ENCODE peak calls at places on chromosomes 2 and 18, in four cellular contexts. Y is non-pigmented ciliary epithelial cell, C is Caki2, F is ovary. X is an unnamed sample.

GRCh38 chr2:129479892-129480291 is 499.6 kb upstream of the RAB6C start:
- DNase-seq in Y (no peak), C (no peak), F (no peak), X (no peak)

GRCh38 chr2:156526950-156527636 is 90.9 kb downstream of the GPD2 start:
- DNase-seq in Y (no peak), C (no peak), F (no peak), X (no peak)

GRCh38 chr2:122683018-122683417 is 927.6 kb downstream of the TSN start:
- DNase-seq in Y (no peak), C (peak), F (no peak), X (no peak)

GRCh38 chr2:232372231-232373208 is 6.0 kb upstream of the ALPP start:
- DNase-seq in Y (no peak), C (no peak), F (no peak), X (no peak)

GRCh38 chr2:18426174-18426573 is 134.3 kb downstream of the RDH14 start:
- DNase-seq in Y (no peak), C (no peak), F (no peak), X (no peak)

GRCh38 chr2:39871291-39871761 is 92.3 kb upstream of the THUMPD2 start:
- DNase-seq in Y (peak), C (peak), F (no peak), X (peak)

GRCh38 chr2:11279398-11279797 is 65.0 kb downstream of the ROCK2 start:
- DNase-seq in Y (no peak), C (no peak), F (no peak), X (no peak)

GRCh38 chr18:41695441-41695840 is 259.6 kb upstream of the PIK3C3 start:
- DNase-seq in Y (no peak), C (no peak), F (no peak), X (no peak)

GRCh38 chr2:127400897-127401756 is 13.4 kb upstream of the MAP3K2 start:
- DNase-seq in Y (no peak), C (peak), F (peak), X (no peak)

GRCh38 chr2:30871980-30872789 is 64.9 kb upstream of the CAPN13 start:
- DNase-seq in Y (no peak), C (no peak), F (no peak), X (peak)

GRCh38 chr2:769771-770170 is 92.6 kb upstream of the TMEM18 start:
- DNase-seq in Y (no peak), C (no peak), F (no peak), X (no peak)

GRCh38 chr2:149094217-149095015 is 55.9 kb downstream of the LYPD6B start:
- DNase-seq in Y (peak), C (no peak), F (no peak), X (peak)

GRCh38 chr2:71226391-71226964 is 425 bp downstream of the PAIP2B start:
- DNase-seq in Y (no peak), C (no peak), F (peak), X (peak)

GRCh38 chr2:231662028-231662810 is 46.1 kb upstream of the PTMA start:
- DNase-seq in Y (peak), C (peak), F (peak), X (peak)

GRCh38 chr2:241376808-241377207 is 20.7 kb downstream of the FARP2 start:
- DNase-seq in Y (no peak), C (no peak), F (no peak), X (no peak)

GRCh38 chr2:169452080-169452479 is 27.2 kb upstream of the BBS5 start:
- DNase-seq in Y (peak), C (no peak), F (no peak), X (peak)

GRCh38 chr2:26317377-26318105 is 28.4 kb upstream of the SELENOI start:
- DNase-seq in Y (no peak), C (no peak), F (no peak), X (no peak)

GRCh38 chr2:6408057-6408456 is 457.6 kb downstream of the CMPK2 start:
- DNase-seq in Y (no peak), C (no peak), F (no peak), X (no peak)

GRCh38 chr2:106094101-106094860 is 99.8 kb downstream of the UXS1 start:
- DNase-seq in Y (no peak), C (no peak), F (no peak), X (no peak)

GRCh38 chr2:138447889-138448570 is 53.5 kb upstream of the SPOPL start:
- DNase-seq in Y (no peak), C (no peak), F (no peak), X (peak)

GRCh38 chr2:77147154-77147553 is 375.0 kb downstream of the LRRTM4 start:
- DNase-seq in Y (no peak), C (no peak), F (no peak), X (peak)

GRCh38 chr2:47512581-47513083 is 109.7 kb downstream of the MSH2 start:
- DNase-seq in Y (no peak), C (no peak), F (no peak), X (peak)

GRCh38 chr2:145835665-145836064 is 1315.7 kb upstream of the ZEB2 start:
- DNase-seq in Y (no peak), C (no peak), F (no peak), X (no peak)

GRCh38 chr2:138432971-138433370 is 68.6 kb upstream of the SPOPL start:
- DNase-seq in Y (no peak), C (no peak), F (no peak), X (no peak)

GRCh38 chr2:121501070-121501469 is 29.6 kb upstream of the RNU4ATAC start:
- DNase-seq in Y (peak), C (no peak), F (no peak), X (no peak)

GRCh38 chr2:24824071-24824588 is 30.9 kb downstream of the CENPO start:
- DNase-seq in Y (no peak), C (no peak), F (no peak), X (no peak)

GRCh38 chr2:95043300-95043786 is 17.8 kb downstream of the MAL start:
- DNase-seq in Y (peak), C (peak), F (peak), X (peak)

X was measured in NCI-H69.